ENCODE peak calls at places on chromosomes 11 and 22, in seven cellular contexts. One of them, this sample, is unnamed.
A peak's percentile ranks its signal among the peaks of the same experiment; 100 is the strongest.

GRCh38 chr22:46358766-46359165 is 23.3 kb downstream of the TRMU start:
- DNase-seq in GM23338: no peak
- DNase-seq in activated T-cell treated with anti-CD3 and anti-CD28 coated beads, Interleukin-2, amount 50 U/mL, for 72 hours: no peak
- DNase-seq in ovary: no peak
- DNase-seq in NCI-H2171: no peak
- DNase-seq in fibroblast of lung: no peak
- DNase-seq in effector CD4-positive, alpha-beta T cell: no peak
- DNase-seq in this sample: no peak

GRCh38 chr11:62496676-62497075 is 49.9 kb downstream of the AHNAK start:
- DNase-seq in activated T-cell treated with anti-CD3 and anti-CD28 coated beads, Interleukin-2, amount 50 U/mL, for 72 hours: no peak
- DNase-seq in ovary: no peak
- DNase-seq in effector CD4-positive, alpha-beta T cell: no peak
- DNase-seq in fibroblast of lung: no peak
- DNase-seq in NCI-H2171: no peak
- DNase-seq in GM23338: no peak
- DNase-seq in this sample: no peak

GRCh38 chr11:28657378-28658030 is 549.3 kb downstream of the METTL15 start:
- DNase-seq in effector CD4-positive, alpha-beta T cell: no peak
- DNase-seq in GM23338: no peak
- DNase-seq in NCI-H2171: no peak
- DNase-seq in fibroblast of lung: peak; percentile 9
- DNase-seq in ovary: no peak
- DNase-seq in activated T-cell treated with anti-CD3 and anti-CD28 coated beads, Interleukin-2, amount 50 U/mL, for 72 hours: no peak
- DNase-seq in this sample: no peak

GRCh38 chr11:6614446-6614845 is 2.4 kb upstream of the TAF10 start:
- DNase-seq in activated T-cell treated with anti-CD3 and anti-CD28 coated beads, Interleukin-2, amount 50 U/mL, for 72 hours: no peak
- DNase-seq in ovary: no peak
- DNase-seq in effector CD4-positive, alpha-beta T cell: no peak
- DNase-seq in GM23338: no peak
- DNase-seq in fibroblast of lung: no peak
- DNase-seq in NCI-H2171: no peak
- DNase-seq in this sample: no peak

GRCh38 chr22:36135306-36135705 is 25.2 kb downstream of the APOL3 start:
- DNase-seq in activated T-cell treated with anti-CD3 and anti-CD28 coated beads, Interleukin-2, amount 50 U/mL, for 72 hours: no peak
- DNase-seq in GM23338: no peak
- DNase-seq in fibroblast of lung: no peak
- DNase-seq in effector CD4-positive, alpha-beta T cell: no peak
- DNase-seq in NCI-H2171: no peak
- DNase-seq in ovary: no peak
- DNase-seq in this sample: no peak

GRCh38 chr11:18578975-18579598 is 9.4 kb downstream of the UEVLD start:
- DNase-seq in GM23338: peak; percentile 38
- DNase-seq in NCI-H2171: no peak
- DNase-seq in ovary: no peak
- DNase-seq in activated T-cell treated with anti-CD3 and anti-CD28 coated beads, Interleukin-2, amount 50 U/mL, for 72 hours: no peak
- DNase-seq in effector CD4-positive, alpha-beta T cell: no peak
- DNase-seq in fibroblast of lung: no peak
- DNase-seq in this sample: peak; percentile 64

GRCh38 chr22:47276219-47276843 is 513.9 kb downstream of the TBC1D22A start:
- DNase-seq in activated T-cell treated with anti-CD3 and anti-CD28 coated beads, Interleukin-2, amount 50 U/mL, for 72 hours: no peak
- DNase-seq in fibroblast of lung: peak; percentile 56
- DNase-seq in NCI-H2171: no peak
- DNase-seq in effector CD4-positive, alpha-beta T cell: no peak
- DNase-seq in ovary: no peak
- DNase-seq in GM23338: no peak
- DNase-seq in this sample: no peak

GRCh38 chr22:46076651-46077339 is 73.5 kb upstream of the PPARA start:
- DNase-seq in ovary: no peak
- DNase-seq in effector CD4-positive, alpha-beta T cell: no peak
- DNase-seq in fibroblast of lung: peak; percentile 81
- DNase-seq in NCI-H2171: no peak
- DNase-seq in GM23338: peak; percentile 54
- DNase-seq in activated T-cell treated with anti-CD3 and anti-CD28 coated beads, Interleukin-2, amount 50 U/mL, for 72 hours: no peak
- DNase-seq in this sample: no peak

GRCh38 chr22:20834725-20835124 is 23.9 kb downstream of the PI4KA start:
- DNase-seq in GM23338: no peak
- DNase-seq in ovary: no peak
- DNase-seq in fibroblast of lung: no peak
- DNase-seq in effector CD4-positive, alpha-beta T cell: no peak
- DNase-seq in NCI-H2171: no peak
- DNase-seq in activated T-cell treated with anti-CD3 and anti-CD28 coated beads, Interleukin-2, amount 50 U/mL, for 72 hours: no peak
- DNase-seq in this sample: no peak

GRCh38 chr11:4181780-4182721 is 87.5 kb downstream of the RRM1 start:
- DNase-seq in NCI-H2171: no peak
- DNase-seq in activated T-cell treated with anti-CD3 and anti-CD28 coated beads, Interleukin-2, amount 50 U/mL, for 72 hours: peak; percentile 63
- DNase-seq in effector CD4-positive, alpha-beta T cell: no peak
- DNase-seq in ovary: peak; percentile 30
- DNase-seq in GM23338: peak; percentile 77
- DNase-seq in fibroblast of lung: peak; percentile 52
- DNase-seq in this sample: peak; percentile 93

GRCh38 chr11:65719887-65720236 is 736 bp downstream of the RNASEH2C start:
- DNase-seq in GM23338: no peak
- DNase-seq in effector CD4-positive, alpha-beta T cell: no peak
- DNase-seq in fibroblast of lung: peak; percentile 34
- DNase-seq in NCI-H2171: no peak
- DNase-seq in ovary: peak; percentile 32
- DNase-seq in activated T-cell treated with anti-CD3 and anti-CD28 coated beads, Interleukin-2, amount 50 U/mL, for 72 hours: peak; percentile 45
- DNase-seq in this sample: no peak

GRCh38 chr11:133898770-133899115 is 53.4 kb upstream of the SPATA19 start:
- DNase-seq in ovary: no peak
- DNase-seq in fibroblast of lung: no peak
- DNase-seq in NCI-H2171: no peak
- DNase-seq in GM23338: no peak
- DNase-seq in activated T-cell treated with anti-CD3 and anti-CD28 coated beads, Interleukin-2, amount 50 U/mL, for 72 hours: no peak
- DNase-seq in effector CD4-positive, alpha-beta T cell: no peak
- DNase-seq in this sample: no peak

This sample was measured in endodermal cell.